ENCODE peak calls at places on chromosomes 6 and 20, in five cellular contexts. C is HCT116, S is HepG2, P is GM12878, V is H1. H is an unnamed sample.

GRCh38 chr6:44254957-44255808 is 2.1 kb downstream of the SLC35B2 start:
- DNase-seq in P (no peak), V (peak), S (no peak), C (no peak), H (no peak)

GRCh38 chr20:37270586-37271420 is 9.2 kb upstream of the GHRH start:
- DNase-seq in V (no peak), C (no peak), P (peak), S (peak), H (no peak)

GRCh38 chr6:44682987-44683779 is 295.7 kb downstream of the CDC5L start:
- DNase-seq in P (no peak), C (no peak), V (peak), S (no peak), H (no peak)

GRCh38 chr6:43676962-43677606 is 10.5 kb downstream of the MRPS18A start:
- DNase-seq in C (no peak), V (no peak), P (no peak), S (no peak), H (no peak)

GRCh38 chr6:146981981-146982380 is 222.2 kb upstream of the STXBP5 start:
- DNase-seq in V (no peak), S (peak), P (no peak), C (no peak), H (no peak)

GRCh38 chr6:31453259-31453658 is 44.7 kb upstream of the MICB start:
- DNase-seq in C (no peak), P (no peak), S (no peak), V (no peak), H (no peak)

GRCh38 chr6:145836170-145836569 is 21.6 kb upstream of the FBXO30 start:
- DNase-seq in P (no peak), C (no peak), S (no peak), V (no peak), H (no peak)

GRCh38 chr20:39395478-39396291 is 433.5 kb downstream of the DHX35 start:
- DNase-seq in P (no peak), C (no peak), V (no peak), S (no peak), H (peak)

GRCh38 chr6:46175446-46175845 is 4.7 kb upstream of the ENPP5 start:
- DNase-seq in S (no peak), V (no peak), C (no peak), P (peak), H (no peak)

GRCh38 chr6:163752446-163752845 is 337.9 kb downstream of the QKI start:
- DNase-seq in V (no peak), C (no peak), P (no peak), S (no peak), H (no peak)

GRCh38 chr6:119346450-119346849 is 3.1 kb downstream of the MAN1A1 start:
- DNase-seq in S (no peak), V (no peak), P (no peak), C (no peak), H (no peak)

GRCh38 chr6:25829375-25829774 is 2.5 kb downstream of the SLC17A1 start:
- DNase-seq in P (peak), S (no peak), C (no peak), V (no peak), H (no peak)

GRCh38 chr20:46012926-46013825 is 4.5 kb downstream of the MMP9 start:
- DNase-seq in V (no peak), S (no peak), C (no peak), P (no peak), H (no peak)

GRCh38 chr6:118509009-118509617 is 39.0 kb upstream of the PLN start:
- DNase-seq in V (no peak), C (peak), P (no peak), S (peak), H (peak)

GRCh38 chr20:51569815-51570741 is 27.6 kb upstream of the NFATC2 start:
- DNase-seq in C (no peak), S (peak), V (no peak), P (no peak), H (peak)

GRCh38 chr6:107757910-107758309 is 66.2 kb downstream of the SCML4 start:
- DNase-seq in V (no peak), S (no peak), C (no peak), P (no peak), H (no peak)

GRCh38 chr6:13486679-13487121 is 700 bp downstream of the GFOD1 start:
- DNase-seq in V (peak), P (no peak), S (peak), C (no peak), H (peak)

GRCh38 chr6:100753421-100753820 is 127.7 kb downstream of the ASCC3 start:
- DNase-seq in P (no peak), V (no peak), C (no peak), S (no peak), H (no peak)

GRCh38 chr6:162882817-162883481 is 155.2 kb downstream of the PACRG start:
- DNase-seq in P (no peak), V (no peak), S (peak), C (no peak), H (no peak)

GRCh38 chr6:31691078-31691463 is 10.2 kb upstream of the LY6G5C start:
- DNase-seq in S (no peak), C (no peak), P (no peak), V (no peak), H (no peak)

GRCh38 chr20:7361321-7361720 is 578.9 kb downstream of the HAO1 start:
- DNase-seq in S (no peak), C (no peak), P (no peak), V (no peak), H (no peak)

GRCh38 chr20:63828951-63829350 is 2.1 kb downstream of the ZBTB46 start:
- DNase-seq in C (no peak), S (no peak), P (no peak), V (no peak), H (no peak)

GRCh38 chr6:135231469-135231844 is 50.3 kb downstream of the MYB start:
- DNase-seq in P (peak), S (no peak), C (no peak), V (no peak), H (no peak)

GRCh38 chr20:11917663-11918062 is at the start of gene BTBD3:
- DNase-seq in V (no peak), P (no peak), S (no peak), C (no peak), H (peak)

GRCh38 chr20:4275689-4276088 is 260.3 kb upstream of the RNF24 start:
- DNase-seq in C (no peak), P (no peak), S (no peak), V (no peak), H (no peak)

GRCh38 chr20:62161347-62161746 is 17.8 kb downstream of the SS18L1 start:
- DNase-seq in V (no peak), P (no peak), S (no peak), C (no peak), H (no peak)

GRCh38 chr20:50630578-50631263 is 60.6 kb downstream of the RIPOR3 start:
- DNase-seq in P (no peak), C (no peak), V (no peak), S (no peak), H (no peak)

GRCh38 chr6:158785036-158785435 is 34.1 kb downstream of the EZR start:
- DNase-seq in P (no peak), C (no peak), S (no peak), V (no peak), H (no peak)

GRCh38 chr6:166998256-166999144 is 697 bp upstream of the CEP43 start:
- DNase-seq in S (no peak), C (no peak), V (peak), P (no peak), H (peak)

GRCh38 chr20:56628873-56629463 is at the start of gene TFAP2C:
- DNase-seq in V (peak), S (no peak), C (peak), P (no peak), H (no peak)
- TF ChIP-seq EZH2 in V (no peak), S (no peak), C (no peak), P (no peak), H (peak)

GRCh38 chr6:154792761-154793160 is 59.5 kb downstream of the SCAF8 start:
- DNase-seq in S (no peak), C (no peak), V (no peak), P (no peak), H (no peak)
- H3K4me2 ChIP-seq in S (no peak), C (peak), V (no peak), P (no peak), H (no peak)

GRCh38 chr6:37919417-37920157 is 100.1 kb downstream of the ZFAND3 start:
- DNase-seq in S (no peak), V (no peak), P (no peak), C (no peak), H (no peak)
- TF ChIP-seq MAX in S (no peak), V (no peak), P (no peak), C (no peak), H (no peak)

GRCh38 chr6:10409766-10410209 is 5.1 kb downstream of the TFAP2A start:
- DNase-seq in C (no peak), V (no peak), P (no peak), S (no peak), H (no peak)

GRCh38 chr6:10410214-10410873 is 4.5 kb downstream of the TFAP2A start:
- DNase-seq in V (no peak), C (no peak), S (no peak), P (no peak), H (no peak)

GRCh38 chr6:10411915-10412164 is 3.0 kb downstream of the TFAP2A start:
- DNase-seq in C (no peak), S (no peak), V (no peak), P (no peak), H (peak)

GRCh38 chr6:10412165-10412947 is 2.5 kb downstream of the TFAP2A start:
- DNase-seq in C (no peak), S (no peak), V (peak), P (no peak), H (no peak)

DNA sequence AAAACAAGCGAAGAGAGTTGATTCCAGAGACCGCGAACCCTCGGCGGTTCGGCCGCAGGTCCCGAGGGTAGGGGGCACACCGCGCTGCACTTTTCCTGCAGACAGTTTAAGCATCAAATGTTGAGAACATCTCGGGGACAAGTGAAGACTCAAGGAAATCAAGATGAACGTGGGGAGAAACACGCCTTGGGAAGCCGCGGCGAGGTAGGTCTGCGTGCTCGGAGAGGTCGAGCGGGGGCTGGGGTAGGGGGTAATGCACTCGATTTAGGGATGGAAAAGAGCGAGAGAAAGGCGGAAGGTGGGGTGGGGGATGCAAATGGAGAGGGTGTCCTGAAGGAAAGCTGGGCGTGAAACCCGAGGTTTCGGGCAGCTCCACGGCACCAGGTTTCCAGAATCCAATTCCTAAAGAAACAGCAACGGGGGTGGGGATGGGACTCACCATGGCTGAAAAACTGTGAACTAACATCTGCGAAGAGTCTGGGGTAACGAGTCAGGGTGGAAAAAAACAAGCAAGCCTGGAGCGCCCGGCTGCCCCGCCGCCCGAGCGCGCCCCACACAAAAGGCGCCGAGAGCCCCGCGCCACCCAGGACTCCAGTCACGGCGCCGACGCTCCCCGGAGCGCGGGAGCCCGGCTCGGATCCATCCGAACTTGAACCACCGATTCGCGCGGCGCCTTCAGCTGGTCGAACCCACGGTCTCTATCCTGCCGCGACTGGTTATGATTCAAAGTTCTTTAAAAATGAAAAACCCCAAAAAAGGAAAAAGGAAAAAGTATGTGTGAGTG is 3.6 kb downstream of the TFAP2A start:
- DNase-seq in C (no peak), S (no peak), P (no peak), V (peak), H (no peak)
- TF ChIP-seq EZH2 in C (no peak), S (peak), P (no peak), V (peak), H (peak)